ENCODE peak calls at places on chromosome 21, in eight cellular contexts. One of them, this sample, is unnamed.

GRCh38 chr21:16842716-16843115 is 670.1 kb upstream of the CXADR start:
- DNase-seq in CD8-positive, alpha-beta T cell: no peak
- DNase-seq in activated CD8-positive, alpha-beta T cell treated with anti-CD3 and anti-CD28 coated beads for 36 hours: no peak
- DNase-seq in T-helper 9 cell: no peak
- DNase-seq in psoas muscle: no peak
- DNase-seq in EH: no peak
- DNase-seq in thoracic aorta: no peak
- DNase-seq in left lobe of liver: no peak
- DNase-seq in this sample: no peak

GRCh38 chr21:41168391-41169257 is 664 bp downstream of the BACE2 start:
- DNase-seq in CD8-positive, alpha-beta T cell: no peak
- DNase-seq in activated CD8-positive, alpha-beta T cell treated with anti-CD3 and anti-CD28 coated beads for 36 hours: peak
- DNase-seq in T-helper 9 cell: no peak
- DNase-seq in psoas muscle: peak
- DNase-seq in EH: peak
- DNase-seq in thoracic aorta: peak
- DNase-seq in left lobe of liver: peak
- DNase-seq in this sample: no peak

GRCh38 chr21:43361493-43362296 is 65.2 kb downstream of the SIK1 start:
- DNase-seq in CD8-positive, alpha-beta T cell: peak
- DNase-seq in activated CD8-positive, alpha-beta T cell treated with anti-CD3 and anti-CD28 coated beads for 36 hours: peak
- DNase-seq in T-helper 9 cell: peak
- DNase-seq in psoas muscle: peak
- DNase-seq in EH: peak
- DNase-seq in thoracic aorta: no peak
- DNase-seq in left lobe of liver: no peak
- DNase-seq in this sample: peak

GRCh38 chr21:35217504-35218060 is 168.5 kb upstream of the RUNX1 start:
- DNase-seq in CD8-positive, alpha-beta T cell: no peak
- DNase-seq in activated CD8-positive, alpha-beta T cell treated with anti-CD3 and anti-CD28 coated beads for 36 hours: peak
- DNase-seq in T-helper 9 cell: no peak
- DNase-seq in psoas muscle: no peak
- DNase-seq in EH: peak
- DNase-seq in thoracic aorta: no peak
- DNase-seq in left lobe of liver: no peak
- DNase-seq in this sample: no peak

GRCh38 chr21:42221581-42222345 is 2.8 kb downstream of the ABCG1 start:
- DNase-seq in CD8-positive, alpha-beta T cell: no peak
- DNase-seq in activated CD8-positive, alpha-beta T cell treated with anti-CD3 and anti-CD28 coated beads for 36 hours: no peak
- DNase-seq in T-helper 9 cell: no peak
- DNase-seq in psoas muscle: no peak
- DNase-seq in EH: no peak
- DNase-seq in thoracic aorta: no peak
- DNase-seq in left lobe of liver: no peak
- DNase-seq in this sample: no peak

GRCh38 chr21:42786884-42787283 is 92.5 kb downstream of the WDR4 start:
- DNase-seq in CD8-positive, alpha-beta T cell: no peak
- DNase-seq in activated CD8-positive, alpha-beta T cell treated with anti-CD3 and anti-CD28 coated beads for 36 hours: no peak
- DNase-seq in T-helper 9 cell: no peak
- DNase-seq in psoas muscle: no peak
- DNase-seq in EH: no peak
- DNase-seq in thoracic aorta: no peak
- DNase-seq in left lobe of liver: no peak
- DNase-seq in this sample: no peak

GRCh38 chr21:38933731-38934130 is 128.0 kb downstream of the ETS2 start:
- DNase-seq in CD8-positive, alpha-beta T cell: no peak
- DNase-seq in activated CD8-positive, alpha-beta T cell treated with anti-CD3 and anti-CD28 coated beads for 36 hours: no peak
- DNase-seq in T-helper 9 cell: no peak
- DNase-seq in psoas muscle: no peak
- DNase-seq in EH: no peak
- DNase-seq in thoracic aorta: no peak
- DNase-seq in left lobe of liver: no peak
- DNase-seq in this sample: no peak

GRCh38 chr21:33088384-33088783 is 18.4 kb downstream of the OLIG1 start:
- DNase-seq in CD8-positive, alpha-beta T cell: no peak
- DNase-seq in activated CD8-positive, alpha-beta T cell treated with anti-CD3 and anti-CD28 coated beads for 36 hours: no peak
- DNase-seq in T-helper 9 cell: no peak
- DNase-seq in psoas muscle: no peak
- DNase-seq in EH: no peak
- DNase-seq in thoracic aorta: no peak
- DNase-seq in left lobe of liver: no peak
- DNase-seq in this sample: no peak

GRCh38 chr21:33231526-33231925 is 1.8 kb downstream of the IFNAR2 start:
- DNase-seq in CD8-positive, alpha-beta T cell: no peak
- DNase-seq in activated CD8-positive, alpha-beta T cell treated with anti-CD3 and anti-CD28 coated beads for 36 hours: peak
- DNase-seq in T-helper 9 cell: no peak
- DNase-seq in psoas muscle: no peak
- DNase-seq in EH: no peak
- DNase-seq in thoracic aorta: no peak
- DNase-seq in left lobe of liver: no peak
- DNase-seq in this sample: peak

GRCh38 chr21:37799193-37800121 is 116.8 kb downstream of the KCNJ6 start:
- DNase-seq in CD8-positive, alpha-beta T cell: no peak
- DNase-seq in activated CD8-positive, alpha-beta T cell treated with anti-CD3 and anti-CD28 coated beads for 36 hours: no peak
- DNase-seq in T-helper 9 cell: no peak
- DNase-seq in psoas muscle: no peak
- DNase-seq in EH: peak
- DNase-seq in thoracic aorta: no peak
- DNase-seq in left lobe of liver: no peak
- DNase-seq in this sample: no peak

GRCh38 chr21:43196789-43197188 is 28.0 kb downstream of the CRYAA start:
- DNase-seq in CD8-positive, alpha-beta T cell: no peak
- DNase-seq in activated CD8-positive, alpha-beta T cell treated with anti-CD3 and anti-CD28 coated beads for 36 hours: no peak
- DNase-seq in T-helper 9 cell: no peak
- DNase-seq in psoas muscle: peak
- DNase-seq in EH: no peak
- DNase-seq in thoracic aorta: no peak
- DNase-seq in left lobe of liver: peak
- DNase-seq in this sample: no peak

GRCh38 chr21:45575304-45575992 is 33.2 kb upstream of the SLC19A1 start:
- DNase-seq in CD8-positive, alpha-beta T cell: no peak
- DNase-seq in activated CD8-positive, alpha-beta T cell treated with anti-CD3 and anti-CD28 coated beads for 36 hours: no peak
- DNase-seq in T-helper 9 cell: no peak
- DNase-seq in psoas muscle: no peak
- DNase-seq in EH: no peak
- DNase-seq in thoracic aorta: no peak
- DNase-seq in left lobe of liver: no peak
- DNase-seq in this sample: no peak

GRCh38 chr21:35974801-35975200 is 85.5 kb downstream of the SETD4 start:
- DNase-seq in CD8-positive, alpha-beta T cell: no peak
- DNase-seq in activated CD8-positive, alpha-beta T cell treated with anti-CD3 and anti-CD28 coated beads for 36 hours: no peak
- DNase-seq in T-helper 9 cell: no peak
- DNase-seq in psoas muscle: no peak
- DNase-seq in EH: peak
- DNase-seq in thoracic aorta: no peak
- DNase-seq in left lobe of liver: no peak
- DNase-seq in this sample: no peak

GRCh38 chr21:33028759-33029511 is 3.2 kb downstream of the OLIG2 start:
- DNase-seq in CD8-positive, alpha-beta T cell: no peak
- DNase-seq in activated CD8-positive, alpha-beta T cell treated with anti-CD3 and anti-CD28 coated beads for 36 hours: peak
- DNase-seq in T-helper 9 cell: no peak
- DNase-seq in psoas muscle: no peak
- DNase-seq in EH: no peak
- DNase-seq in thoracic aorta: no peak
- DNase-seq in left lobe of liver: no peak
- DNase-seq in this sample: peak

GRCh38 chr21:37783016-37783415 is 133.2 kb downstream of the KCNJ6 start:
- DNase-seq in CD8-positive, alpha-beta T cell: no peak
- DNase-seq in activated CD8-positive, alpha-beta T cell treated with anti-CD3 and anti-CD28 coated beads for 36 hours: no peak
- DNase-seq in T-helper 9 cell: no peak
- DNase-seq in psoas muscle: no peak
- DNase-seq in EH: peak
- DNase-seq in thoracic aorta: no peak
- DNase-seq in left lobe of liver: no peak
- DNase-seq in this sample: no peak

GRCh38 chr21:42540396-42540795 is 26.7 kb downstream of the SLC37A1 start:
- DNase-seq in CD8-positive, alpha-beta T cell: no peak
- DNase-seq in activated CD8-positive, alpha-beta T cell treated with anti-CD3 and anti-CD28 coated beads for 36 hours: no peak
- DNase-seq in T-helper 9 cell: no peak
- DNase-seq in psoas muscle: no peak
- DNase-seq in EH: no peak
- DNase-seq in thoracic aorta: no peak
- DNase-seq in left lobe of liver: peak
- DNase-seq in this sample: no peak

GRCh38 chr21:16536661-16537359 is 807.0 kb downstream of the USP25 start:
- DNase-seq in CD8-positive, alpha-beta T cell: no peak
- DNase-seq in activated CD8-positive, alpha-beta T cell treated with anti-CD3 and anti-CD28 coated beads for 36 hours: no peak
- DNase-seq in T-helper 9 cell: no peak
- DNase-seq in psoas muscle: no peak
- DNase-seq in EH: no peak
- DNase-seq in thoracic aorta: no peak
- DNase-seq in left lobe of liver: no peak
- DNase-seq in this sample: no peak

GRCh38 chr21:34736116-34736870 is 67.5 kb downstream of the CLIC6 start:
- DNase-seq in CD8-positive, alpha-beta T cell: no peak
- DNase-seq in activated CD8-positive, alpha-beta T cell treated with anti-CD3 and anti-CD28 coated beads for 36 hours: no peak
- DNase-seq in T-helper 9 cell: no peak
- DNase-seq in psoas muscle: no peak
- DNase-seq in EH: peak
- DNase-seq in thoracic aorta: no peak
- DNase-seq in left lobe of liver: no peak
- DNase-seq in this sample: no peak

GRCh38 chr21:45408811-45409261 is 3.9 kb downstream of the COL18A1 start:
- DNase-seq in CD8-positive, alpha-beta T cell: no peak
- DNase-seq in activated CD8-positive, alpha-beta T cell treated with anti-CD3 and anti-CD28 coated beads for 36 hours: no peak
- DNase-seq in T-helper 9 cell: no peak
- DNase-seq in psoas muscle: peak
- DNase-seq in EH: no peak
- DNase-seq in thoracic aorta: no peak
- DNase-seq in left lobe of liver: no peak
- DNase-seq in this sample: no peak

GRCh38 chr21:15408089-15408488 is 321.7 kb upstream of the USP25 start:
- DNase-seq in CD8-positive, alpha-beta T cell: no peak
- DNase-seq in activated CD8-positive, alpha-beta T cell treated with anti-CD3 and anti-CD28 coated beads for 36 hours: no peak
- DNase-seq in T-helper 9 cell: no peak
- DNase-seq in psoas muscle: no peak
- DNase-seq in EH: no peak
- DNase-seq in thoracic aorta: no peak
- DNase-seq in left lobe of liver: no peak
- DNase-seq in this sample: no peak

GRCh38 chr21:30233636-30234035 is 17.7 kb upstream of the CLDN8 start:
- DNase-seq in CD8-positive, alpha-beta T cell: no peak
- DNase-seq in activated CD8-positive, alpha-beta T cell treated with anti-CD3 and anti-CD28 coated beads for 36 hours: no peak
- DNase-seq in T-helper 9 cell: no peak
- DNase-seq in psoas muscle: no peak
- DNase-seq in EH: no peak
- DNase-seq in thoracic aorta: no peak
- DNase-seq in left lobe of liver: no peak
- DNase-seq in this sample: no peak

GRCh38 chr21:35400233-35400939 is 351.3 kb upstream of the RUNX1 start:
- DNase-seq in CD8-positive, alpha-beta T cell: no peak
- DNase-seq in activated CD8-positive, alpha-beta T cell treated with anti-CD3 and anti-CD28 coated beads for 36 hours: peak
- DNase-seq in T-helper 9 cell: peak
- DNase-seq in psoas muscle: no peak
- DNase-seq in EH: peak
- DNase-seq in thoracic aorta: no peak
- DNase-seq in left lobe of liver: no peak
- DNase-seq in this sample: peak

GRCh38 chr21:44405948-44406872 is 49.1 kb upstream of the LRRC3 start:
- DNase-seq in CD8-positive, alpha-beta T cell: no peak
- DNase-seq in activated CD8-positive, alpha-beta T cell treated with anti-CD3 and anti-CD28 coated beads for 36 hours: no peak
- DNase-seq in T-helper 9 cell: no peak
- DNase-seq in psoas muscle: no peak
- DNase-seq in EH: peak
- DNase-seq in thoracic aorta: no peak
- DNase-seq in left lobe of liver: no peak
- DNase-seq in this sample: no peak

GRCh38 chr21:35909456-35910178 is 150.7 kb downstream of the SETD4 start:
- DNase-seq in CD8-positive, alpha-beta T cell: no peak
- DNase-seq in activated CD8-positive, alpha-beta T cell treated with anti-CD3 and anti-CD28 coated beads for 36 hours: no peak
- DNase-seq in T-helper 9 cell: no peak
- DNase-seq in psoas muscle: no peak
- DNase-seq in EH: peak
- DNase-seq in thoracic aorta: no peak
- DNase-seq in left lobe of liver: no peak
- DNase-seq in this sample: no peak

GRCh38 chr21:15199414-15199813 is 134.6 kb upstream of the NRIP1 start:
- DNase-seq in CD8-positive, alpha-beta T cell: no peak
- DNase-seq in activated CD8-positive, alpha-beta T cell treated with anti-CD3 and anti-CD28 coated beads for 36 hours: no peak
- DNase-seq in T-helper 9 cell: no peak
- DNase-seq in psoas muscle: no peak
- DNase-seq in EH: no peak
- DNase-seq in thoracic aorta: no peak
- DNase-seq in left lobe of liver: no peak
- DNase-seq in this sample: no peak

GRCh38 chr21:35924714-35925301 is 135.5 kb downstream of the SETD4 start:
- DNase-seq in CD8-positive, alpha-beta T cell: no peak
- DNase-seq in activated CD8-positive, alpha-beta T cell treated with anti-CD3 and anti-CD28 coated beads for 36 hours: peak
- DNase-seq in T-helper 9 cell: no peak
- DNase-seq in psoas muscle: peak
- DNase-seq in EH: peak
- DNase-seq in thoracic aorta: no peak
- DNase-seq in left lobe of liver: no peak
- DNase-seq in this sample: no peak

GRCh38 chr21:33670076-33670475 is 27.8 kb downstream of the ITSN1 start:
- DNase-seq in CD8-positive, alpha-beta T cell: no peak
- DNase-seq in activated CD8-positive, alpha-beta T cell treated with anti-CD3 and anti-CD28 coated beads for 36 hours: peak
- DNase-seq in T-helper 9 cell: no peak
- DNase-seq in psoas muscle: no peak
- DNase-seq in EH: no peak
- DNase-seq in thoracic aorta: no peak
- DNase-seq in left lobe of liver: no peak
- DNase-seq in this sample: no peak

GRCh38 chr21:26115899-26116298 is 54.7 kb downstream of the APP start:
- DNase-seq in CD8-positive, alpha-beta T cell: no peak
- DNase-seq in activated CD8-positive, alpha-beta T cell treated with anti-CD3 and anti-CD28 coated beads for 36 hours: no peak
- DNase-seq in T-helper 9 cell: no peak
- DNase-seq in psoas muscle: no peak
- DNase-seq in EH: peak
- DNase-seq in thoracic aorta: no peak
- DNase-seq in left lobe of liver: no peak
- DNase-seq in this sample: no peak

GRCh38 chr21:29825936-29826335 is 113.9 kb downstream of the GRIK1 start:
- DNase-seq in CD8-positive, alpha-beta T cell: no peak
- DNase-seq in activated CD8-positive, alpha-beta T cell treated with anti-CD3 and anti-CD28 coated beads for 36 hours: no peak
- DNase-seq in T-helper 9 cell: no peak
- DNase-seq in psoas muscle: no peak
- DNase-seq in EH: no peak
- DNase-seq in thoracic aorta: no peak
- DNase-seq in left lobe of liver: no peak
- DNase-seq in this sample: no peak

GRCh38 chr21:46622226-46622625 is 13.2 kb upstream of the PRMT2 start:
- DNase-seq in CD8-positive, alpha-beta T cell: peak
- DNase-seq in activated CD8-positive, alpha-beta T cell treated with anti-CD3 and anti-CD28 coated beads for 36 hours: peak
- DNase-seq in T-helper 9 cell: no peak
- DNase-seq in psoas muscle: peak
- DNase-seq in EH: no peak
- DNase-seq in thoracic aorta: no peak
- DNase-seq in left lobe of liver: no peak
- DNase-seq in this sample: no peak

GRCh38 chr21:38758815-38759214 is 46.9 kb upstream of the ETS2 start:
- DNase-seq in CD8-positive, alpha-beta T cell: no peak
- DNase-seq in activated CD8-positive, alpha-beta T cell treated with anti-CD3 and anti-CD28 coated beads for 36 hours: no peak
- DNase-seq in T-helper 9 cell: no peak
- DNase-seq in psoas muscle: no peak
- DNase-seq in EH: no peak
- DNase-seq in thoracic aorta: no peak
- DNase-seq in left lobe of liver: no peak
- DNase-seq in this sample: no peak

GRCh38 chr21:43192501-43193081 is 23.8 kb downstream of the CRYAA start:
- DNase-seq in CD8-positive, alpha-beta T cell: no peak
- DNase-seq in activated CD8-positive, alpha-beta T cell treated with anti-CD3 and anti-CD28 coated beads for 36 hours: no peak
- DNase-seq in T-helper 9 cell: no peak
- DNase-seq in psoas muscle: peak
- DNase-seq in EH: no peak
- DNase-seq in thoracic aorta: no peak
- DNase-seq in left lobe of liver: peak
- DNase-seq in this sample: no peak

GRCh38 chr21:45513003-45513706 is 29.1 kb downstream of the SLC19A1 start:
- DNase-seq in CD8-positive, alpha-beta T cell: no peak
- DNase-seq in activated CD8-positive, alpha-beta T cell treated with anti-CD3 and anti-CD28 coated beads for 36 hours: no peak
- DNase-seq in T-helper 9 cell: no peak
- DNase-seq in psoas muscle: peak
- DNase-seq in EH: no peak
- DNase-seq in thoracic aorta: no peak
- DNase-seq in left lobe of liver: peak
- DNase-seq in this sample: no peak

GRCh38 chr21:44653123-44653522 is 1.3 kb downstream of the KRTAP12-4 start:
- DNase-seq in CD8-positive, alpha-beta T cell: no peak
- DNase-seq in activated CD8-positive, alpha-beta T cell treated with anti-CD3 and anti-CD28 coated beads for 36 hours: no peak
- DNase-seq in T-helper 9 cell: no peak
- DNase-seq in psoas muscle: no peak
- DNase-seq in EH: no peak
- DNase-seq in thoracic aorta: no peak
- DNase-seq in left lobe of liver: no peak
- DNase-seq in this sample: no peak

This sample was measured in CD4-positive, CD25-positive, alpha-beta regulatory T cell.